ENCODE peak calls at places on chromosomes 1 and 21, in four cellular contexts. B is CD8-positive, alpha-beta memory T cell; I is SJSA1; K is adrenal gland. P is an unnamed sample. For H3K4me1, the result is how much of the 10 kb centered on the place peaks cover.

GRCh38 chr1:31936278-31936965 is 1.7 kb downstream of the PTP4A2 start:
- DNase-seq in B (no peak), I (no peak), K (peak), P (no peak)

GRCh38 chr1:59291566-59291965 is 5.3 kb upstream of the FGGY start:
- DNase-seq in B (no peak), I (no peak), K (no peak), P (no peak)

GRCh38 chr1:34389974-34390373 is 213.3 kb downstream of the C1orf94 start:
- DNase-seq in B (no peak), I (no peak), K (no peak), P (no peak)

GRCh38 chr1:115783311-115783710 is 14.8 kb upstream of the CASQ2 start:
- DNase-seq in B (no peak), I (no peak), K (no peak), P (no peak)

GRCh38 chr1:19327736-19328135 is 15.6 kb downstream of the SLC66A1 start:
- DNase-seq in B (no peak), I (no peak), K (no peak), P (no peak)

GRCh38 chr1:168321945-168322344 is 41.3 kb downstream of the TBX19 start:
- DNase-seq in B (no peak), I (no peak), K (no peak), P (no peak)

GRCh38 chr1:67732750-67733151 is 47.8 kb downstream of the GADD45A start:
- DNase-seq in B (no peak), I (no peak), K (no peak), P (no peak)

GRCh38 chr1:154784924-154785531 is 85.1 kb downstream of the KCNN3 start:
- DNase-seq in B (peak), I (no peak), K (no peak), P (no peak)

GRCh38 chr1:241841661-241842060 is 6.3 kb upstream of the EXO1 start:
- DNase-seq in B (no peak), I (no peak), K (no peak), P (no peak)

GRCh38 chr21:42073140-42074099 is 2.3 kb downstream of the UMODL1 start:
- DNase-seq in B (no peak), I (no peak), K (no peak), P (no peak)

GRCh38 chr1:211909385-211909784 is 78.8 kb upstream of the LPGAT1 start:
- DNase-seq in B (no peak), I (no peak), K (no peak), P (no peak)

GRCh38 chr1:180923887-180924286 is 11.2 kb downstream of the KIAA1614 start:
- DNase-seq in B (no peak), I (no peak), K (no peak), P (no peak)
- H3K4me1 ChIP-seq in B (under half), I (under half), K (under half), P (under half)

GRCh38 chr1:15847893-15848142 is 311 bp downstream of the SPEN start:
- DNase-seq in B (no peak), I (no peak), K (no peak), P (no peak)
- H3K4me1 ChIP-seq in B (under half), I (under half), K (under half), P (under half)

GRCh38 chr1:198623920-198624647 is 14.8 kb upstream of the PTPRC start:
- DNase-seq in B (no peak), I (no peak), K (no peak), P (no peak)
- H3K4me1 ChIP-seq in B (half or more), I (under half), K (under half), P (half or more)

DNA sequence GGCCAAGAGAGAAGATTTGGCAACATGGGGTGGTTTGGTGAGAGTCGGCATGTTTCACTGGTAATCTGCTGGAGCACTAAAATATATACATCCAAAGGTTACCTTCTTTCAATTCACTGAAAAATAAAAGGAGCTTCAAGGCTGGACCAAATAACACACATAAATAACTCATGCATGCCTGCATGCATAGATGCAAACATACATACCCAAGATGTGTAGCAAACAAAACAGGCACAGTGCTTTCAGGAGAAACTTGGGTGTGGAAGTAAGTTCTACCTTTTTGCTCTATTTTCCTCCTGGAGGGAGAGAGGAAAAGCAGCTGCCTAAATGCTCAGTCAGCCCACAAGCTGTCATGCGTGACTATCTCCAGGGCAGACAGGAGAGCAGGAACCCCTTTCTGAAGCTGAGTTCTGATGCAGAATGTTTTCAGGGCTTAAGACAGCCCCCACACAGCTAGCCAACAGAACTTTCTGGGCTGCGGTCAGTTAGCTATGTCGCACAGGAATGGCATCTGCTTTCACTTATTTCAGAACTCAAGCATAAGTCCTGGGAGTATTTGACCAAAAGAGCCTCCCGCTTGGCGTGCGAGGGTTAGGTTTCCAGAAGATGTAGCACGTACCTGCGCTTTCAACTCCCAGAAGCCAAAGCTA is 166.2 kb downstream of the TOMM20 start:
- DNase-seq in B (peak), I (peak), K (peak), P (no peak)
- H3K4me1 ChIP-seq in B (half or more), I (half or more), K (half or more), P (half or more)

DNA sequence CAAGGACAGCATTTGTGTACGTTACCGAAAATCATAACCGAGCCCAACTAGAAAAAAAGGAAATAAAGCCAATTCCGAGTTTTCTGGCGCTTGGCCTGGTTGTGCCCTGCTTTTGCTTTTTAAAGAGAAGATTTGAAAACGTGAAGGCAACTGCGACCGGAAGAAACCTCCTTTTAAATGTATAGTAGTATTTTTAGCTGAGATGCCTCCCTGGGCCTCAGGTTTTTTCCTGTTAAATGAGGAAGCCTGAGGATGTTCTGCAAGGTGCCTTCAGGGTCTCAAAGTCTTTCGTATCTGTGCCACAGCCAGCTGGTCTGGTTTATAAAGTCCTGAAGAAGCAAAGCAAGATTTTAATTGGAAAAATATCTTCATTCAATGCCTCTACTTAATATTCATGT is 379 bp upstream of the ODF2L start:
- DNase-seq in B (no peak), I (no peak), K (no peak), P (peak)
- H3K4me1 ChIP-seq in B (under half), I (under half), K (under half), P (under half)

GRCh38 chr1:110205591-110206155 is 4.4 kb upstream of the KCNC4 start:
- DNase-seq in B (no peak), I (no peak), K (no peak), P (no peak)

GRCh38 chr1:110207831-110208230 is 2.3 kb upstream of the KCNC4 start:
- DNase-seq in B (peak), I (peak), K (peak), P (peak)

GRCh38 chr1:110208916-110209650 is 1.0 kb upstream of the KCNC4 start:
- DNase-seq in B (no peak), I (no peak), K (no peak), P (no peak)

GRCh38 chr1:110205156-110205555 is 5.0 kb upstream of the KCNC4 start:
- DNase-seq in B (no peak), I (no peak), K (no peak), P (no peak)

GRCh38 chr1:110206261-110206660 is 3.9 kb upstream of the KCNC4 start:
- DNase-seq in B (no peak), I (no peak), K (no peak), P (no peak)
- H3K4me1 ChIP-seq in B (under half), I (under half), K (under half), P (under half)

DNA sequence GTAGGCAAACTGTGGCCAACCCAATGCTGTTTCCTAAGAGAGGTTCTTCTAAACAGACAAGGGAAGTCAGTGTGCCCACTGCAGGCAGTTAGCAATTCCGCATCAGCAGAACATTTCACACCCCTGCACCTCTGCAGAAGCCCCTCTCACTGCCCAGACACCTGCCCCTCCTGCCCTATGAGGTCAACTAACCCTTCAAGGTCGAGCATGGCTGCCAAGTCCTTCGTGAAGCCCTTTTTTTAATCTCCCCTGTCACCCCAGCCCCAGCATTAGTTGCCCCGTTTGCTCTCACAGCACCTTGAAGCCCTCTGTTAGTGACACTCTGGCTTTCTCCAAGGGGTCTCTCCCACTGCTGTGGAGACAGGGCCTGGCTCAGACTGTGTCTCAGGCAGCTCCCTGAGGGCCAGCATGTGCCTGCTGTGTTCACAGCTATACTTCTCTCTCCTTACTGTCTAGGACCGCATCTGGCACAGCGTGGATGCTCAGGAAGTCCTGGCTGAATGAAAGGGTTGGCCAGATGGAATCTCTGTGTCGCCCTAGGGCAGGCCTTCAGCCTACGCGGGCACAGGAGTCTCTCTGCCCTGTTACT is 20.0 kb downstream of the SLC2A1 start:
- DNase-seq in B (no peak), I (no peak), K (no peak), P (no peak)
- H3K4me1 ChIP-seq in B (half or more), I (half or more), K (under half), P (half or more)

DNA sequence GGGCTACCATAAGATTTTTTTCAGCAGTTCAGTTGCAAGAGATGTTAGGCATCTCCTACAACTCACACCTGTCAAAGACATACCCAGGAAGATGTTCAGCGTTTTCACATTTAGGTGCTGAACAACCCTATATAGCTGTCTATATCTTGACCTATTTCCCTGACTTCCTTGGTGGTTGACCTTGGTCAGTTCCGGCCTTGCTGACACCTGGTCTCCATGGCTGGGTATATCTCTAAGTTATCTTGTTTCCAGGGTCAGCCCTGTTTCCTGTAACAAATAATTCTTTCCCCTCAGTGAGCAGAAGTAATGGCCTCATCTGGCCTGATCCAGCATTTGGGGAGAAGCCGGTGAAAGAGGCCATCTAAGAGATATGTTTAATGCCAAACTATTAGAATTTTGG is 2.4 kb upstream of the BTG2 start:
- DNase-seq in B (no peak), I (no peak), K (no peak), P (no peak)
- H3K4me1 ChIP-seq in B (under half), I (under half), K (under half), P (under half)

GRCh38 chr1:36391271-36391670 is 5.5 kb upstream of the STK40 start:
- DNase-seq in B (no peak), I (no peak), K (no peak), P (no peak)
- H3K4me1 ChIP-seq in B (under half), I (under half), K (under half), P (under half)

DNA sequence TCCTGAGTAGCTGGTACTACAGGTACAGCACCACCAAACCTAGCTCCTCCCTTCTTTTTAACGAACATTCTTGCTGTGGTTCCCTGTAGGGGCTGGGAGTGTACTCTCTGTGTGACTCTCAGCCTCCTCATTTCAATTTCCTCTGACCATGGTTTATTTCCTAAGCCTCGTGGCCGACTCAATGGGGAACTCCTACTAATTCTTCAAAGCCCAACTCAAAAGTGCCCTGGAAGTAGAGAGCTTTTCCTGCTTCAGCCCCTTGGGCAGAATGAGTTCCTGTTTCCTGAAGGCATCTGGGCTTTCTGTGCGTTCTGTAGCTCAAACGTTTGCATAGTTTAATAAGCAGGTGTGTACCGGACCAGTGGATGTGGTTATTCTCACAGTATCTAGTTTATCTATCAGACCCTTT is 70.9 kb upstream of the ACOT11 start:
- DNase-seq in B (no peak), I (no peak), K (no peak), P (no peak)
- H3K4me1 ChIP-seq in B (half or more), I (under half), K (under half), P (half or more)